ENCODE peak calls at places on chromosomes 16 and 17, in four cellular contexts. One of them, this sample, is unnamed.

GRCh38 chr16:81578015-81578554 is 133.5 kb downstream of the CMIP start:
- DNase-seq in fibroblast of lung: no peak
- DNase-seq in neuronal stem cell: no peak
- DNase-seq in PC-3: no peak
- DNase-seq in this sample: no peak

GRCh38 chr16:13557476-13557875 is 362.5 kb upstream of the ERCC4 start:
- DNase-seq in neuronal stem cell: no peak
- DNase-seq in fibroblast of lung: no peak
- DNase-seq in PC-3: no peak
- DNase-seq in this sample: no peak

GRCh38 chr17:28530250-28530649 is 22.2 kb downstream of the UNC119 start:
- DNase-seq in PC-3: no peak
- DNase-seq in fibroblast of lung: no peak
- DNase-seq in neuronal stem cell: no peak
- DNase-seq in this sample: no peak

GRCh38 chr17:3796110-3796821 is 4.7 kb downstream of the ITGAE start:
- DNase-seq in neuronal stem cell: no peak
- DNase-seq in PC-3: no peak
- DNase-seq in fibroblast of lung: peak
- DNase-seq in this sample: peak

GRCh38 chr16:85157813-85158701 is 45.8 kb upstream of the CIBAR2 start:
- DNase-seq in neuronal stem cell: peak
- DNase-seq in PC-3: no peak
- DNase-seq in fibroblast of lung: no peak
- DNase-seq in this sample: no peak

GRCh38 chr16:3511286-3512180 is 10.7 kb downstream of the CLUAP1 start:
- DNase-seq in fibroblast of lung: no peak
- DNase-seq in neuronal stem cell: no peak
- DNase-seq in PC-3: no peak
- DNase-seq in this sample: no peak

GRCh38 chr16:7182510-7183109 is 150.0 kb upstream of the RBFOX1 start:
- DNase-seq in PC-3: no peak
- DNase-seq in neuronal stem cell: peak
- DNase-seq in fibroblast of lung: no peak
- DNase-seq in this sample: peak

GRCh38 chr17:48030531-48030930 is 7.1 kb downstream of the COPZ2 start:
- DNase-seq in fibroblast of lung: peak
- DNase-seq in PC-3: no peak
- DNase-seq in neuronal stem cell: no peak
- DNase-seq in this sample: no peak

GRCh38 chr17:57818066-57818465 is 31.8 kb downstream of the MRPS23 start:
- DNase-seq in fibroblast of lung: no peak
- DNase-seq in PC-3: no peak
- DNase-seq in neuronal stem cell: no peak
- DNase-seq in this sample: no peak

GRCh38 chr17:36934759-36935630 is 2.3 kb upstream of the LHX1 start:
- DNase-seq in fibroblast of lung: no peak
- DNase-seq in PC-3: no peak
- DNase-seq in neuronal stem cell: no peak
- DNase-seq in this sample: no peak

GRCh38 chr16:86995456-86995855 is 321.7 kb downstream of the C16orf95 start:
- DNase-seq in PC-3: no peak
- DNase-seq in fibroblast of lung: no peak
- DNase-seq in neuronal stem cell: no peak
- DNase-seq in this sample: no peak

GRCh38 chr17:27475070-27475673 is 18.9 kb downstream of the KSR1 start:
- DNase-seq in fibroblast of lung: no peak
- DNase-seq in PC-3: no peak
- DNase-seq in neuronal stem cell: no peak
- DNase-seq in this sample: no peak

GRCh38 chr17:74872313-74873035 is at the start of gene FDXR:
- DNase-seq in PC-3: peak
- DNase-seq in fibroblast of lung: no peak
- DNase-seq in neuronal stem cell: no peak
- DNase-seq in this sample: no peak
- H2AFZ ChIP-seq in PC-3: peak
- H2AFZ ChIP-seq in fibroblast of lung: peak
- H2AFZ ChIP-seq in neuronal stem cell: peak
- H2AFZ ChIP-seq in this sample: peak

GRCh38 chr16:56689171-56689570 is 6.9 kb downstream of the MT1X start:
- DNase-seq in fibroblast of lung: no peak
- DNase-seq in PC-3: no peak
- DNase-seq in neuronal stem cell: no peak
- DNase-seq in this sample: no peak
- H2AFZ ChIP-seq in fibroblast of lung: no peak
- H2AFZ ChIP-seq in PC-3: no peak
- H2AFZ ChIP-seq in neuronal stem cell: no peak
- H2AFZ ChIP-seq in this sample: no peak

DNA sequence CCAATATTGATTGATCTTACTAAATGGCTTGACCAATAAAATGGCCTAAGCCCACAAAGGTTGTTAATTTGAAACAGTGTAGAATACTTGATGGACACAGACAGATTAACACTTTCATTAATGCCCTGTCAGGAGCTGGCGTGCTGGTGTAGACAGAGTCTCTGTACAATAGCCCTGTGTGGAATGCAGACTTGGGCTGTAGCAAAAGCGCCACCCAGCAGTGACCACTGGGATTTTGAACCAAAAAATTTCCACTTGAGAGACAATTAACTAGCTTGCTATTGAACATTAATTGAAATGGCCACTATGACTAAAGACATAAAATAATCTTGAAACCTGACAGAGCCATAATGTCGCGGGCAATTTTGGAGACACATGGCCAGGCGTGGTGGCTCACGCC is 19.7 kb upstream of the GUCY2D start:
- DNase-seq in neuronal stem cell: no peak
- DNase-seq in fibroblast of lung: peak
- DNase-seq in PC-3: peak
- DNase-seq in this sample: no peak
- H2AFZ ChIP-seq in neuronal stem cell: no peak
- H2AFZ ChIP-seq in fibroblast of lung: peak
- H2AFZ ChIP-seq in PC-3: peak
- H2AFZ ChIP-seq in this sample: no peak

DNA sequence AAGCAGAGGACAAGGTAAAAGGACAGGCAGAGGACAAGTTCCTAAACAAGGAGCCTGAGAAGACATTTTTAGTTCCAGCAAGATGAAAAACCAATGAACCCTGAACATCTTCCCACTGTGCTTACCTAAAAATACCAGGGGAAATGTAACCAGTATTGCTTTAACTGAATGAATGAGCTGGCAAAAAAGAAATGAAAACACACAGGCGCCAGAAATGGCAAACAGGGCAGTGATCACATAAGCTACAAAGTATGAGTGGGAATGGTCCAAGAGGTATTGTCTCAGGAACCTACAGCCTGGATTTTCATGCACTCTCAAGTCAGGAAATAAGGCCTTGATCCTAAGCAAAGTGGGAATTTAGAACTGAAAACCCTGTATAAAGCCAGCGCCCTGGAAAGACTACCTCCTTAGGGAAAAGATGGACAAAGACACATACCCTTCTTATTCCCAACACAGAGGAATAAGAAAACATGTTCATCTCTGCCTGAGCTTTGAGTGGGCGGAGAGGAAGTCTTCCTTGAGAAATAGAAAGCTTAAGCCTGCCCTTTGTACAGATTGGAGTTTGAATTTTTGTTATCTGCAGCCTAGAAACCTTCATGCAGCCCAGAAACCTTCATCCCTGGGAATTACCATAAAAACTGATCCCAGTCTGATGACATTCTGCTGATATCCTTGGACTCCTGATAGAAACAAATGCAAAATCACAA is 2.1 kb downstream of the CMTM2 start:
- DNase-seq in fibroblast of lung: peak
- DNase-seq in PC-3: no peak
- DNase-seq in neuronal stem cell: no peak
- DNase-seq in this sample: no peak
- H2AFZ ChIP-seq in fibroblast of lung: no peak
- H2AFZ ChIP-seq in PC-3: no peak
- H2AFZ ChIP-seq in neuronal stem cell: peak
- H2AFZ ChIP-seq in this sample: no peak

GRCh38 chr16:28883221-28883996 is 5.1 kb downstream of the ATP2A1 start:
- DNase-seq in neuronal stem cell: no peak
- DNase-seq in fibroblast of lung: no peak
- DNase-seq in PC-3: no peak
- DNase-seq in this sample: no peak
- H2AFZ ChIP-seq in neuronal stem cell: peak
- H2AFZ ChIP-seq in fibroblast of lung: no peak
- H2AFZ ChIP-seq in PC-3: no peak
- H2AFZ ChIP-seq in this sample: no peak

DNA sequence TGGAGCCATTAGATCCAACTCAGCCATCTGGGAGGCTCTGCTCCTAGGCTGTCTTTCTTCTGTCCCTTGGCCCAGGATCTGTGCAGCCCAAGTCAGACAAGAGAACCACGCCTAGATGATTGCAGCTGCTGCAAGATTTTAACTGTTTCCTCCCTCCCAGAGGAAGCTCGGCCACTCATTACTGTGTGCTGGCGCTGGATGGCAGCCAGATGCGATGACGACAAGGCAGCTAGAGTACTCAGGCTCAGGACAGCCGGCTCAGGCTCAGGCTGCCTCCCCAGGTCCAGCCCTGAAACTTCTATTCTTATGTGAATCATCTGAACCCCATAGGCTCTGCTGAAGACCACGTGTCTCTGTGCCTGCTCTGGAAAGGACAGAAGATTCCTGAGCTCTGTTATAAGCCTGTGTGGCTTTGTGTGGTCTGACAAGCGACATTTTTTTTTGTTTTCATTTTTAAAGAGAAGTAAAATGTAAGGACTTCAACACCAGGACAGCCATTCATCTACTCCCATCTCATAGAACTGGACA is 32.1 kb upstream of the FBXW10B start:
- DNase-seq in fibroblast of lung: peak
- DNase-seq in PC-3: peak
- DNase-seq in neuronal stem cell: peak
- DNase-seq in this sample: peak
- H2AFZ ChIP-seq in fibroblast of lung: peak
- H2AFZ ChIP-seq in PC-3: peak
- H2AFZ ChIP-seq in neuronal stem cell: peak
- H2AFZ ChIP-seq in this sample: no peak

GRCh38 chr17:31900877-31901276 is 631 bp downstream of the UTP6 start:
- DNase-seq in fibroblast of lung: peak
- DNase-seq in neuronal stem cell: no peak
- DNase-seq in PC-3: peak
- DNase-seq in this sample: no peak
- H2AFZ ChIP-seq in fibroblast of lung: peak
- H2AFZ ChIP-seq in neuronal stem cell: peak
- H2AFZ ChIP-seq in PC-3: peak
- H2AFZ ChIP-seq in this sample: peak

GRCh38 chr17:19762515-19762961 is 14.4 kb upstream of the ALDH3A1 start:
- DNase-seq in neuronal stem cell: peak
- DNase-seq in PC-3: peak
- DNase-seq in fibroblast of lung: peak
- DNase-seq in this sample: peak
- H2AFZ ChIP-seq in neuronal stem cell: peak
- H2AFZ ChIP-seq in PC-3: peak
- H2AFZ ChIP-seq in fibroblast of lung: no peak
- H2AFZ ChIP-seq in this sample: no peak

DNA sequence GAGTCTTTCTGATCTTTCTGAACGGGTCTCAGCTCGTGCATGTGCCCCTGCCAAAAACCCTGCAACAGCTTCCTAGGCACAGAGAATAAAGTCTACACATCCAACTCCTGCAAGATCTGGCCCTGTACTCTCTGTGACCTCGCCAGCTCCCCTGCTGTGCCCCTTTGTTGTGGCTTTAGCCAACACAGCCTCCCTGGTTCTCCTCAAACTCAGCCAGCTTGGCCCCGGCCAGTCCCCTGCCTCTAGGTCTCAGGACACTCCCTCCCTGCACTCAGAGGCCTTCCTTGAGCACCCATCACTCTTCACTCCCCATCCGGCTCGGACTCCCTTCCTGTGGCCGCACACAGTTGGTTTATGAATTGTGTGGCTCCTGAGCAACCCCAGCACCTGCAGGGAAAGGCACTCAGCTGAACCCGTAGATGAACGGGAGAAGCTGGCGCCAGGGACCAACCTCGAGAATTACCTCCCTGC is 1.4 kb downstream of the CEP131 start:
- DNase-seq in PC-3: no peak
- DNase-seq in neuronal stem cell: peak
- DNase-seq in fibroblast of lung: no peak
- DNase-seq in this sample: no peak
- H2AFZ ChIP-seq in PC-3: no peak
- H2AFZ ChIP-seq in neuronal stem cell: no peak
- H2AFZ ChIP-seq in fibroblast of lung: no peak
- H2AFZ ChIP-seq in this sample: no peak